ENCODE peak calls at places on chromosomes 16 and 17, in seven cellular contexts. D is glutamatergic neuron; W is activated CD8-positive, alpha-beta memory T cell treated with anti-CD3 and anti-CD28 coated beads, Interleukin-2, amount 50 U/mL, for 48 hours; V is RPMI8226; Q is prostate gland; E is foreskin keratinocyte; R is IMR-90. P is an unnamed sample.

GRCh38 chr16:26651464-26651863 is 415.3 kb upstream of the C16orf82 start:
- DNase-seq in D (no peak), W (no peak), V (no peak), Q (no peak), E (no peak), R (no peak), P (peak)

GRCh38 chr17:9410285-9410684 is 165.3 kb downstream of the STX8 start:
- DNase-seq in D (no peak), W (no peak), V (no peak), Q (no peak), E (no peak), R (no peak), P (no peak)

GRCh38 chr17:57507828-57508227 is 237.3 kb downstream of the CCDC182 start:
- DNase-seq in D (no peak), W (no peak), V (no peak), Q (no peak), E (no peak), R (no peak), P (no peak)

GRCh38 chr17:17355426-17355825 is 52.3 kb downstream of the NT5M start:
- DNase-seq in D (no peak), W (peak), V (no peak), Q (no peak), E (no peak), R (no peak), P (no peak)

GRCh38 chr17:14904406-14904805 is 360.7 kb downstream of the PMP22 start:
- DNase-seq in D (no peak), W (no peak), V (no peak), Q (no peak), E (no peak), R (peak), P (no peak)

GRCh38 chr17:79280822-79281572 is 206.4 kb downstream of the ENGASE start:
- DNase-seq in D (no peak), W (no peak), V (no peak), Q (no peak), E (no peak), R (no peak), P (no peak)

GRCh38 chr16:81492307-81492706 is 47.7 kb downstream of the CMIP start:
- DNase-seq in D (no peak), W (no peak), V (no peak), Q (no peak), E (no peak), R (no peak), P (no peak)

GRCh38 chr16:49643429-49644142 is 212.3 kb downstream of the ZNF423 start:
- DNase-seq in D (no peak), W (no peak), V (no peak), Q (no peak), E (no peak), R (peak), P (no peak)

GRCh38 chr16:78770353-78771091 is 671.1 kb downstream of the WWOX start:
- DNase-seq in D (peak), W (peak), V (peak), Q (peak), E (no peak), R (no peak), P (peak)

GRCh38 chr17:82092995-82093751 is 4.9 kb downstream of the FASN start:
- DNase-seq in D (no peak), W (no peak), V (no peak), Q (no peak), E (no peak), R (no peak), P (no peak)

GRCh38 chr17:65998675-65999074 is 193.3 kb downstream of the CEP112 start:
- DNase-seq in D (no peak), W (no peak), V (no peak), Q (no peak), E (no peak), R (no peak), P (no peak)

GRCh38 chr16:79599256-79599836 is 1.2 kb downstream of the MAF start:
- DNase-seq in D (peak), W (peak), V (no peak), Q (peak), E (peak), R (no peak), P (no peak)

GRCh38 chr17:78355045-78355641 is 4.7 kb downstream of the SOCS3 start:
- DNase-seq in D (no peak), W (no peak), V (no peak), Q (no peak), E (no peak), R (no peak), P (peak)

GRCh38 chr17:28949185-28950016 is 1.9 kb downstream of the PHF12 start:
- DNase-seq in D (peak), W (peak), V (peak), Q (peak), E (peak), R (no peak), P (peak)

GRCh38 chr17:72778161-72779151 is 314.0 kb downstream of the SLC39A11 start:
- DNase-seq in D (peak), W (no peak), V (no peak), Q (no peak), E (no peak), R (no peak), P (no peak)

GRCh38 chr17:43365356-43365755 is 33.4 kb upstream of the ARL4D start:
- DNase-seq in D (no peak), W (no peak), V (no peak), Q (no peak), E (no peak), R (no peak), P (no peak)

GRCh38 chr16:85075236-85075924 is 36.9 kb downstream of the CIBAR2 start:
- DNase-seq in D (peak), W (no peak), V (no peak), Q (no peak), E (no peak), R (no peak), P (no peak)

GRCh38 chr17:44543905-44544523 is 13.3 kb upstream of the FZD2 start:
- DNase-seq in D (no peak), W (no peak), V (no peak), Q (no peak), E (no peak), R (no peak), P (no peak)

GRCh38 chr17:30788918-30789317 is 35.6 kb downstream of the CRLF3 start:
- DNase-seq in D (no peak), W (no peak), V (no peak), Q (no peak), E (no peak), R (peak), P (no peak)

GRCh38 chr17:32609085-32609484 is 122.3 kb downstream of the CDK5R1 start:
- DNase-seq in D (no peak), W (peak), V (peak), Q (peak), E (peak), R (no peak), P (peak)

GRCh38 chr16:67562526-67562917 is at the start of gene CTCF:
- DNase-seq in D (peak), W (no peak), V (peak), Q (peak), E (no peak), R (peak), P (peak)

GRCh38 chr16:59341368-59341767 is 607.3 kb upstream of the GOT2 start:
- DNase-seq in D (no peak), W (no peak), V (no peak), Q (no peak), E (no peak), R (no peak), P (peak)

GRCh38 chr16:84446086-84446485 is 58.4 kb downstream of the MEAK7 start:
- DNase-seq in D (no peak), W (no peak), V (no peak), Q (no peak), E (no peak), R (peak), P (no peak)

GRCh38 chr17:65093930-65094329 is 37.4 kb upstream of the GNA13 start:
- DNase-seq in D (no peak), W (no peak), V (no peak), Q (no peak), E (no peak), R (no peak), P (peak)

GRCh38 chr17:37752482-37752881 is 7.6 kb upstream of the HNF1B start:
- DNase-seq in D (no peak), W (no peak), V (no peak), Q (no peak), E (peak), R (peak), P (no peak)

GRCh38 chr17:28955408-28955807 is 4.1 kb upstream of the PHF12 start:
- DNase-seq in D (no peak), W (no peak), V (no peak), Q (no peak), E (no peak), R (no peak), P (no peak)

GRCh38 chr17:4206945-4207344 is 56.8 kb downstream of the ANKFY1 start:
- DNase-seq in D (no peak), W (no peak), V (no peak), Q (no peak), E (no peak), R (no peak), P (peak)

GRCh38 chr17:76686538-76687277 is 24.1 kb downstream of the MXRA7 start:
- DNase-seq in D (no peak), W (no peak), V (no peak), Q (no peak), E (no peak), R (no peak), P (no peak)

GRCh38 chr16:57485916-57486857 is at the start of gene DOK4:
- DNase-seq in D (peak), W (peak), V (peak), Q (peak), E (no peak), R (peak), P (peak)

GRCh38 chr16:27286446-27286845 is 17.9 kb upstream of the NSMCE1 start:
- DNase-seq in D (no peak), W (peak), V (no peak), Q (no peak), E (peak), R (peak), P (no peak)

GRCh38 chr17:28527859-28528258 is 21.7 kb downstream of the FOXN1 start:
- DNase-seq in D (no peak), W (no peak), V (no peak), Q (peak), E (no peak), R (no peak), P (no peak)

GRCh38 chr16:5042574-5043171 is 8.9 kb upstream of the NAGPA start:
- DNase-seq in D (no peak), W (no peak), V (peak), Q (no peak), E (peak), R (peak), P (no peak)

GRCh38 chr17:74599531-74599939 is 7.5 kb upstream of the CD300LD start:
- DNase-seq in D (peak), W (no peak), V (peak), Q (no peak), E (peak), R (no peak), P (no peak)

GRCh38 chr17:72189781-72190593 is 69.2 kb downstream of the SOX9 start:
- DNase-seq in D (no peak), W (no peak), V (no peak), Q (no peak), E (no peak), R (peak), P (no peak)

GRCh38 chr16:13429411-13429810 is 490.5 kb upstream of the ERCC4 start:
- DNase-seq in D (no peak), W (no peak), V (no peak), Q (no peak), E (no peak), R (no peak), P (no peak)

P was measured in NAMALWA.